ENCODE peak calls at places on chromosomes 12 and 14, in nine cellular contexts. K is esophagus squamous epithelium, R is suprapubic skin, W is breast epithelium, M is sigmoid colon, S is heart left ventricle, F is prostate gland, Z is stomach, A is endothelial cell of umbilical vein. L is an unnamed sample.
A peak's percentile ranks its signal among the peaks of the same experiment; 100 is the strongest.

GRCh38 chr12:50201987-50202521 is 34.9 kb upstream of the CERS5 start:
- DNase-seq in R (no peak), A (peak; percentile 81), K (no peak), F (peak; percentile 67), M (no peak), Z (no peak), S (no peak), W (no peak), L (no peak)

GRCh38 chr12:100576311-100577036 is 3.0 kb downstream of the GAS2L3 start:
- DNase-seq in Z (no peak), R (no peak), S (no peak), W (no peak), A (peak; percentile 88), M (no peak), K (no peak), F (no peak), L (no peak)

GRCh38 chr12:19869413-19869812 is 430.1 kb downstream of the AEBP2 start:
- DNase-seq in W (no peak), A (peak; percentile 15), M (no peak), F (no peak), K (no peak), R (no peak), S (no peak), Z (no peak), L (no peak)

GRCh38 chr12:59459966-59460365 is 135.9 kb upstream of the SLC16A7 start:
- DNase-seq in A (peak; percentile 17), K (no peak), R (no peak), W (no peak), Z (no peak), F (no peak), M (no peak), S (no peak), L (no peak)

GRCh38 chr12:86724716-86725115 is 468.5 kb upstream of the MGAT4C start:
- DNase-seq in R (no peak), A (no peak), M (no peak), W (no peak), K (no peak), Z (no peak), S (no peak), F (no peak), L (no peak)

GRCh38 chr12:95836630-95837239 is 22.0 kb upstream of the SNRPF start:
- DNase-seq in R (no peak), F (no peak), K (no peak), W (no peak), A (peak; percentile 62), S (no peak), M (no peak), Z (no peak), L (no peak)

GRCh38 chr12:25253371-25254068 is 2.8 kb upstream of the KRAS start:
- DNase-seq in F (no peak), A (no peak), Z (no peak), K (no peak), W (no peak), S (no peak), M (no peak), R (no peak), L (no peak)

GRCh38 chr12:98646165-98646764 is 1.2 kb downstream of the APAF1 start:
- DNase-seq in R (no peak), A (peak; percentile 49), K (no peak), F (no peak), M (no peak), S (no peak), W (no peak), Z (no peak), L (no peak)

GRCh38 chr14:95126906-95127530 is 30.3 kb downstream of the DICER1 start:
- DNase-seq in S (no peak), Z (no peak), W (no peak), R (no peak), M (no peak), K (no peak), A (no peak), F (no peak), L (no peak)

GRCh38 chr12:132244724-132245295 is 84.6 kb downstream of the GALNT9 start:
- DNase-seq in Z (no peak), W (no peak), R (no peak), S (no peak), K (no peak), M (peak; percentile 33), F (no peak), A (no peak), L (no peak)

GRCh38 chr12:19572920-19573558 is 133.7 kb downstream of the AEBP2 start:
- DNase-seq in F (no peak), S (no peak), K (no peak), A (peak; percentile 69), M (no peak), Z (no peak), W (no peak), R (no peak), L (peak; percentile 56)

GRCh38 chr12:132078190-132078589 is 65.9 kb downstream of the DDX51 start:
- DNase-seq in M (no peak), A (peak; percentile 96), S (no peak), K (no peak), R (no peak), W (no peak), Z (no peak), F (no peak), L (no peak)

GRCh38 chr14:91017011-91017410 is 43.4 kb downstream of the RPS6KA5 start:
- DNase-seq in A (no peak), M (no peak), W (no peak), Z (no peak), S (no peak), F (no peak), K (no peak), R (no peak), L (no peak)

DNA sequence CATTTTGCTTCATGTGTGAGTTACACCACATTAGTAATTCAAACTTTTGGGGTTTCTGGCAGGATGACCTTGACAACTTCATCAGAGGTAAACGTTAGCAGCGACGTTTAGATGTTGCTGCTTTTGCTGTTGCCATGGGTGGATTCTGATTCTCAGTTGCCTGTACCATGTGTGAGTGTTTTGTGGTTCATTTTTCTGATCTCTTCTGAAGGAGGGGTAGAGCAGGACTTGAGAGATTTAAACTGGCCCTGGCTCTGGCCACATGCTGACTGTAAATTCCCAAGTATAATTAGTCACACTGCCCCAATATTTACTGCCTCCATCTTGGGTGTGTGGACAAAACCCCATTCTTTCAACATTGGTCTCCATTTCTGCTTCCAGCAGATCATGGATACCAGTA is 110.4 kb downstream of the ETV6 start:
- DNase-seq in W (no peak), M (no peak), K (no peak), S (no peak), F (no peak), A (no peak), R (no peak), Z (no peak), L (no peak)
- TF ChIP-seq POLR2A in W (no peak), M (no peak), K (no peak), S (no peak), F (no peak), A (no peak), R (no peak), Z (no peak), L (no peak)

DNA sequence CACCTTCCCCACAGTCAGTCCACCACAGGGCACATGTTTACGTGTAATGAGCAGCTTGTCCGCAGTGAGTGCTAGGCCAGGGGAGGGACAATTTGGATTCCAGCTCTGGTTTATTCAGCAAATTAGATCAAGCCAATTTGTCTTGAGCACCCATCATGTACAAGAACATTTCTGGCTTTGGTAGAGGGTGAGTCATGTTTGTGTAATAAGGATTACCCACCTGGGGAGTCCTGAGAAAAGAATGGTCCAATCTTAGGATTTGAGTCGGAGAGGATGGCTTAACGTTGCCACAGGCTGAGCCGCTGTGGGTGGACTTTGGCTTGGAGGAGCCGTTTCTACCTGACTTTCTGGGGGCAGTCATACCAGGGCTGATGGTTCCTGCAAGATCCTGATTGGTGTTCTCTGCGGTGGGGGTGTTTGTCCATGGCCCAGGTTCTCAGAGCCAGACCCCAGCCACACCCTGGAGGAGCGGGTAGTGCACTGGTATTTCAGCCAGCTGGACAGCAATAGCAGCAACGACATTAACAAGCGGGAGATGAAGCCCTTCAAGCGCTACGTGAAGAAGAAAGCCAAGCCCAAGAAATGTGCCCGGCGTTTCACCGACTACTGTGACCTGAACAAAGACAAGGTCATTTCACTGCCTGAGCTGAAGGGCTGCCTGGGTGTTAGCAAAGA is 143.7 kb downstream of the SMOC1 start:
- DNase-seq in S (no peak), M (no peak), F (no peak), K (no peak), W (no peak), R (no peak), A (no peak), Z (no peak), L (no peak)
- H3K27ac ChIP-seq in S (no peak overlapping the region), M (no peak overlapping the region), F (no peak overlapping the region), K (no peak overlapping the region), W (no peak overlapping the region), R (no peak overlapping the region), A (no peak overlapping the region), Z (no peak overlapping the region), L (no peak overlapping the region)

GRCh38 chr14:100839573-100840175 is 13.8 kb downstream of the MEG3 start:
- DNase-seq in A (no peak), M (no peak), R (no peak), S (no peak), W (no peak), K (no peak), Z (no peak), F (no peak), L (no peak)

GRCh38 chr14:100840286-100840685 is 14.4 kb downstream of the MEG3 start:
- DNase-seq in R (no peak), S (no peak), M (no peak), F (no peak), K (no peak), A (no peak), Z (no peak), W (no peak), L (no peak)

GRCh38 chr14:100836961-100837811 is 11.3 kb downstream of the MEG3 start:
- DNase-seq in A (no peak), W (no peak), K (no peak), S (no peak), R (no peak), M (no peak), Z (no peak), F (no peak), L (no peak)

GRCh38 chr14:100837812-100838170 is 11.9 kb downstream of the MEG3 start:
- DNase-seq in W (no peak), M (no peak), K (no peak), S (no peak), Z (no peak), R (no peak), A (no peak), F (no peak), L (no peak)

GRCh38 chr14:100838493-100839440 is 12.8 kb downstream of the MEG3 start:
- DNase-seq in Z (no peak), F (no peak), W (no peak), S (no peak), R (no peak), K (no peak), A (no peak), M (no peak), L (no peak)
- H3K27me3 ChIP-seq in Z (no peaks in the 10 kb centered on the region), F (no peaks in the 10 kb centered on the region), W (peaks cover 5% of the 10 kb centered on the region), S (peaks cover 8% of the 10 kb centered on the region), R (peaks cover 16% of the 10 kb centered on the region), K (no peaks in the 10 kb centered on the region), A (no peaks in the 10 kb centered on the region), M (no peaks in the 10 kb centered on the region), L (no peaks in the 10 kb centered on the region)

DNA sequence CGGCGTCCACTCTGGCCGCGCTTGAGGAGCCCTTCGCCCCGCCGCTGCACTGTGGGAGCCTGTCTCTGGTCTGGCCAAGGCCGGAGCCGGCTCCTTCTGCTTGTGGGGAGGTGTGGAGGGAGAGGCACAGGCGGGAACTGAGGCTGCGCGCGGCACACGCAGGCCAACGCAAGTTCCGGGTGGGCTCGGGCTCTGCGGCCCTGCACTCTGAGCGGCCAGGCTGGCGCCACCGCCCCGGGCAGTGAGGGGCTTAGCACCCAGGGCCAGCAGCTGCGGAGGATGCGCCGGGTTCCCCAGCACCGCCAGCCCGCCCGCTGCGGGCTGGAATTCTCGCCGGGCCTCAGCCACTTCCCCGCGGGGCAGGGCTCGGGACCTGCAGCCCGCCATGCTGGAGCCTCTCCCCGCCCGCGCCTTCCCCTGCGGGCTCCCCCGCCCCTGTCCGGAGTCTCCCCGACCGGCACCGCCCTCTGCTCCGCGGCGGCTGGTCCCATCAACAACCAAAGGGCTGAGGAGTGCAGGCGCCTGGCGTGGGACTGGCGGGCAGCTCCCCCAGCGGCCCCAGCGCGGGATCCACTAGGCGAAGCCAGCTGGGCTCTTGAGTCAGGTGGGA is 921.2 kb upstream of the FOXG1 start:
- DNase-seq in S (peak; percentile 13), Z (no peak), M (no peak), W (peak; percentile 46), A (no peak), F (no peak), R (no peak), K (no peak), L (peak; percentile 49)
- TF ChIP-seq POLR2A in S (no peak), Z (no peak), M (no peak), W (no peak), A (no peak), F (no peak), R (no peak), K (no peak), L (no peak)

L was measured in testis.